ENCODE peak calls at places on chromosome 10, in ten cellular contexts. W is left ventricle myocardium inferior, E is spleen, D is hepatocyte, Z is HCT116, A is psoas muscle, N is A673, L is cardiac muscle cell, F is osteoblast, J is Panc1. H is an unnamed sample.
A peak's percentile ranks its signal among the peaks of the same experiment; 100 is the strongest.

GRCh38 chr10:120656121-120656520 is 195.0 kb upstream of the WDR11 start:
- DNase-seq in L (no peak), W (no peak), Z (no peak), E (no peak), A (no peak), D (no peak), J (no peak), N (no peak), F (no peak), H (no peak)

GRCh38 chr10:90161-90560 is 41.1 kb upstream of the TUBB8 start:
- DNase-seq in A (no peak), F (no peak), L (no peak), W (no peak), J (no peak), D (no peak), E (no peak), Z (no peak), N (no peak), H (no peak)

GRCh38 chr10:14838582-14839304 is 637 bp downstream of the HSPA14 start:
- DNase-seq in F (peak; percentile 71), W (peak; percentile 29), J (no peak), L (peak; percentile 16), Z (no peak), N (peak; percentile 24), D (peak; percentile 58), A (peak; percentile 66), E (no peak), H (no peak)

GRCh38 chr10:113103131-113103830 is 153.2 kb downstream of the TCF7L2 start:
- DNase-seq in J (no peak), N (no peak), E (no peak), L (peak; percentile 38), F (no peak), A (no peak), Z (no peak), W (no peak), D (no peak), H (no peak)

GRCh38 chr10:68230268-68230667 is 1.6 kb downstream of the ATOH7 start:
- DNase-seq in F (no peak), D (no peak), N (no peak), L (no peak), W (no peak), Z (no peak), A (no peak), J (no peak), E (no peak), H (no peak)

GRCh38 chr10:45596556-45596955 is 76.0 kb downstream of the ZFAND4 start:
- DNase-seq in L (no peak), F (no peak), J (no peak), D (no peak), N (no peak), A (no peak), E (no peak), Z (no peak), W (no peak), H (no peak)

GRCh38 chr10:104067525-104067924 is 18.2 kb downstream of the COL17A1 start:
- DNase-seq in J (no peak), L (no peak), F (no peak), N (no peak), A (no peak), Z (no peak), D (peak; percentile 28), W (no peak), E (no peak), H (no peak)

GRCh38 chr10:103691723-103692380 is 163.5 kb downstream of the SH3PXD2A start:
- DNase-seq in D (no peak), Z (no peak), F (no peak), W (no peak), N (no peak), E (no peak), L (no peak), J (no peak), A (no peak), H (no peak)

GRCh38 chr10:16441106-16441850 is 4.5 kb downstream of the PTER start:
- DNase-seq in J (no peak), D (no peak), N (no peak), Z (no peak), L (peak; percentile 11), W (no peak), E (no peak), F (peak; percentile 72), A (no peak), H (no peak)

GRCh38 chr10:133083422-133084100 is 4.2 kb upstream of the ADGRA1 start:
- DNase-seq in W (no peak), N (no peak), L (no peak), D (no peak), Z (no peak), A (no peak), F (no peak), J (no peak), E (no peak), H (no peak)

GRCh38 chr10:133086247-133086646 is 1.5 kb upstream of the ADGRA1 start:
- DNase-seq in F (no peak), D (no peak), N (no peak), Z (no peak), J (no peak), L (no peak), W (no peak), A (no peak), E (no peak), H (no peak)

GRCh38 chr10:133084491-133084890 is 3.2 kb upstream of the ADGRA1 start:
- DNase-seq in D (no peak), E (no peak), L (no peak), N (no peak), A (no peak), W (no peak), J (no peak), F (no peak), Z (no peak), H (no peak)

GRCh38 chr10:133087045-133087678 is 562 bp upstream of the ADGRA1 start:
- DNase-seq in Z (no peak), F (no peak), A (no peak), J (no peak), L (no peak), W (no peak), N (no peak), E (no peak), D (no peak), H (no peak)

GRCh38 chr10:133085251-133086125 is 2.2 kb upstream of the ADGRA1 start:
- DNase-seq in W (no peak), J (no peak), E (no peak), D (no peak), A (no peak), F (no peak), N (no peak), L (no peak), Z (no peak), H (no peak)
- TF ChIP-seq CTCF in W (no peak), J (no peak), E (no peak), D (no peak), A (no peak), F (no peak), N (no peak), L (no peak), Z (no peak), H (no peak)

GRCh38 chr10:29915116-29915785 is 144.1 kb downstream of the JCAD start:
- DNase-seq in F (no peak), N (no peak), W (no peak), E (no peak), D (peak; percentile 13), J (no peak), Z (no peak), L (no peak), A (no peak), H (no peak)

GRCh38 chr10:29918623-29919400 is 140.6 kb downstream of the JCAD start:
- DNase-seq in A (no peak), N (no peak), D (no peak), W (no peak), L (no peak), F (no peak), Z (no peak), E (no peak), J (no peak), H (no peak)

GRCh38 chr10:29917311-29917710 is 142.1 kb downstream of the JCAD start:
- DNase-seq in A (no peak), F (no peak), W (no peak), Z (no peak), E (no peak), D (no peak), J (no peak), L (peak; percentile 33), N (no peak), H (no peak)

GRCh38 chr10:29920408-29921070 is 138.8 kb downstream of the JCAD start:
- DNase-seq in E (no peak), N (no peak), Z (no peak), J (no peak), A (no peak), F (no peak), L (no peak), D (no peak), W (no peak), H (no peak)

GRCh38 chr10:29916669-29917068 is 142.7 kb downstream of the JCAD start:
- DNase-seq in F (no peak), D (no peak), N (no peak), W (no peak), J (no peak), E (no peak), L (no peak), Z (no peak), A (no peak), H (no peak)
- H3K36me3 ChIP-seq in F (no peaks in the 10 kb centered on the region), D (no peaks in the 10 kb centered on the region), N (no peaks in the 10 kb centered on the region), W (no peaks in the 10 kb centered on the region), J (no peaks in the 10 kb centered on the region), E (no peaks in the 10 kb centered on the region), L (no peaks in the 10 kb centered on the region), Z (no peaks in the 10 kb centered on the region), A (no peaks in the 10 kb centered on the region), H (no peaks in the 10 kb centered on the region)

DNA sequence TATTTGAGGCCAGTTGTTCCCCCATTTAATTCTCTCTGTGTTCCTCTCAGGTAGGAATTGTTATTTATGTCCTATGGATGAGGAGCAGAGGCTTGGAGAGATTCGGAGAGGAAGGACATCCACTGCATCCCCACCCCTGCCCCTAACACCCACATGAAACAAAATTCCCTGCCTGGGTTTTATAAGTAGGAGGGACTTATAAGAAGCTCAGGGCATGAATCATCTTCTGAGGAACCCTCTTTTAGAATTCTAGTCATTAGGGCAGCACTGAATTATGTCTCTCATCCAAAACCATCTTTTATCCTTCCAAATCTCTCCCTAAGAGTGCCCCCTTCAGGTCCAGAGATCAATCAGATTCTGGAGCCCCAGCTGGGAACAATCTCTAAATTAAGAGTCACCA is 5.0 kb downstream of the CHAT start:
- DNase-seq in W (no peak), D (no peak), J (no peak), A (no peak), N (no peak), Z (no peak), L (no peak), F (peak; percentile 90), E (no peak), H (no peak)
- H3K27me3 ChIP-seq in W (peaks cover 100% of the 10 kb centered on the region), D (peaks cover 59% of the 10 kb centered on the region), J (peaks cover 11% of the 10 kb centered on the region), A (peaks cover 20% of the 10 kb centered on the region), N (peaks cover 34% of the 10 kb centered on the region), Z (no peaks in the 10 kb centered on the region), L (peaks cover 70% of the 10 kb centered on the region), F (peaks cover 54% of the 10 kb centered on the region), E (peaks cover 52% of the 10 kb centered on the region), H (peaks cover 48% of the 10 kb centered on the region)

DNA sequence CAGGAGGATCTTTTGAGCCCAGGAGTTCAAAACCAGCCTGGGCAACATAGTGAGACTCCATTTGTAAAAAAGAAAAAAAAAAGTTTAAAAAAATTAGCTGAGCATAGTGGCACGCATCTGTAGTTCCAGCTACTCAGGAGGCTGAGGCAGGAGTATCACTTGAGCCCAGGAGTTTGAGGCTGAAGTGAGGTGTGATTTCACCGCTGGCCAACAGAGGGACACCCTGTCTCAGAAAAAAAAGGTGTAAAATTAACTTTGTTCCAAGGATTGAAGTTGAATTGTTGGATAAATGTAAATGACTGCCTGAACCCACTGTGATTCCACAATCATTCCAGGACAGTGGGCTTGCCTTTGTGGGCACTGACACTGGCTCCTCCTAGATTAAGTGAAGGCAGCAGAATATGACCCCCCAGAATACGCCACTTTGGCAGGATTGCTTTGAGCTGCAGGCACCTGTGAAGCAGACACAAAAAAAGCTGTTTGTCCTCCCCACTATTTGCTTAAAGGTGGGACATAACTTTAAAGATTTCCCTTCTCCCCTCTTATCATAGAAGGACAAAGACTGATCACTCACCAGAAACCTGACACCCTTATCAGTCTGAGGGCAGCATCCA is 57.2 kb upstream of the FOXI2 start:
- DNase-seq in W (no peak), Z (peak; percentile 12), L (no peak), J (no peak), N (peak; percentile 5), D (no peak), A (no peak), E (no peak), F (no peak), H (no peak)
- TF ChIP-seq CTCF in W (peak; percentile 12), Z (peak; percentile 71), L (peak; percentile 17), J (peak; percentile 78), N (peak; percentile 53), D (peak; percentile 31), A (no peak), E (no peak), F (peak; percentile 31), H (peak; percentile 26)

H was measured in kidney epithelial cell.